ENCODE peak calls at places on chromosomes 7 and 10, in ten cellular contexts. P, X, G, I, T, D, E, V, A and L are unnamed samples.

GRCh38 chr10:24802378-24802777 is 78.7 kb upstream of the ARHGAP21 start:
- DNase-seq in E (no peak), V (no peak), I (no peak), P (no peak), T (no peak), D (no peak), A (no peak), X (no peak), G (no peak), L (no peak)

GRCh38 chr7:127409629-127410028 is 17.1 kb upstream of the ZNF800 start:
- DNase-seq in X (no peak), E (no peak), I (no peak), P (no peak), D (peak), V (no peak), G (no peak), T (peak), A (no peak), L (no peak)

GRCh38 chr10:60728056-60728455 is 50.2 kb upstream of the CDK1 start:
- DNase-seq in V (no peak), D (no peak), P (no peak), X (no peak), E (no peak), A (no peak), I (no peak), G (no peak), T (no peak), L (no peak)

GRCh38 chr7:128946936-128947830 is 9.5 kb downstream of the IRF5 start:
- DNase-seq in G (no peak), D (no peak), V (peak), I (no peak), P (no peak), E (no peak), X (peak), A (no peak), T (peak), L (no peak)

GRCh38 chr10:14450041-14450491 is 119.3 kb upstream of the FRMD4A start:
- DNase-seq in P (no peak), V (no peak), T (no peak), E (no peak), I (no peak), G (peak), D (peak), A (no peak), X (no peak), L (no peak)

GRCh38 chr7:110373514-110374258 is 717.2 kb upstream of the LRRN3 start:
- DNase-seq in T (no peak), I (no peak), D (no peak), E (no peak), V (no peak), G (peak), X (peak), A (no peak), P (no peak), L (no peak)

GRCh38 chr10:112832361-112832878 is 117.6 kb upstream of the TCF7L2 start:
- DNase-seq in I (no peak), G (peak), E (no peak), V (peak), X (peak), T (peak), P (no peak), A (no peak), D (peak), L (no peak)

GRCh38 chr10:22823109-22823508 is 104.7 kb upstream of the ARMC3 start:
- DNase-seq in A (no peak), E (peak), I (no peak), X (peak), G (peak), D (peak), P (no peak), T (no peak), V (no peak), L (no peak)

GRCh38 chr10:92544296-92544695 is 29.6 kb downstream of the IDE start:
- DNase-seq in G (peak), D (no peak), E (no peak), X (no peak), V (no peak), A (no peak), I (peak), T (peak), P (no peak), L (peak)

GRCh38 chr10:97319671-97320479 is 804 bp downstream of the FRAT1 start:
- DNase-seq in I (peak), E (no peak), T (peak), P (peak), G (no peak), A (peak), D (peak), V (peak), X (no peak), L (peak)